ENCODE peak calls at places on chromosomes 1 and 21, in six cellular contexts. O is PC-3, H is neuronal stem cell, E is SK-N-SH, N is psoas muscle, L is BE2C. Y is an unnamed sample.

GRCh38 chr1:235112297-235113182 is 16.1 kb downstream of the TOMM20 start:
- DNase-seq in O (no peak), H (no peak), E (no peak), N (no peak), L (no peak), Y (no peak)

GRCh38 chr1:22447581-22448215 is 4.0 kb upstream of the ZBTB40 start:
- DNase-seq in O (peak; percentile 81), H (no peak), E (peak; percentile 50), N (no peak), L (peak; percentile 14), Y (no peak)

GRCh38 chr1:169271094-169271493 is 96.5 kb downstream of the NME7 start:
- DNase-seq in O (peak; percentile 50), H (no peak), E (no peak), N (no peak), L (no peak), Y (peak; percentile 33)

GRCh38 chr1:37477198-37477931 is 3.0 kb downstream of the ZC3H12A start:
- DNase-seq in O (peak; percentile 57), H (no peak), E (peak; percentile 71), N (peak; percentile 33), L (no peak), Y (peak; percentile 82)

GRCh38 chr1:42743302-42744029 is 3.4 kb upstream of the CLDN19 start:
- DNase-seq in O (no peak), H (no peak), E (peak; percentile 78), N (no peak), L (no peak), Y (no peak)

GRCh38 chr21:44966135-44967081 is 26.6 kb downstream of the SLX9 start:
- DNase-seq in O (no peak), H (no peak), E (peak; percentile 79), N (peak; percentile 63), L (peak; percentile 80), Y (no peak)

GRCh38 chr1:14113841-14114567 is 414.0 kb downstream of the PRDM2 start:
- DNase-seq in O (peak; percentile 73), H (peak; percentile 62), E (peak; percentile 51), N (peak; percentile 31), L (peak; percentile 33), Y (peak; percentile 13)

GRCh38 chr1:85148524-85149250 is 52.1 kb downstream of the SYDE2 start:
- DNase-seq in O (no peak), H (no peak), E (no peak), N (no peak), L (no peak), Y (no peak)

GRCh38 chr1:161427733-161428516 is 60.2 kb upstream of the CFAP126 start:
- DNase-seq in O (no peak), H (no peak), E (peak; percentile 36), N (no peak), L (peak; percentile 59), Y (no peak)

GRCh38 chr1:54377040-54377691 is 29.0 kb downstream of the SSBP3 start:
- DNase-seq in O (no peak), H (no peak), E (no peak), N (no peak), L (no peak), Y (peak; percentile 42)

GRCh38 chr1:20063861-20064292 is 6.1 kb upstream of the PLA2G5 start:
- DNase-seq in O (peak; percentile 88), H (no peak), E (no peak), N (no peak), L (no peak), Y (no peak)

GRCh38 chr1:30248774-30249173 is 474.6 kb downstream of the MATN1 start:
- DNase-seq in O (no peak), H (no peak), E (no peak), N (no peak), L (no peak), Y (no peak)
- H3K27me3 ChIP-seq in O (peaks cover 55% of the 10 kb centered on the region), H (peaks cover 8% of the 10 kb centered on the region), E (no peaks in the 10 kb centered on the region), N (no peaks in the 10 kb centered on the region), L (no peaks in the 10 kb centered on the region), Y (peaks cover 3% of the 10 kb centered on the region)

GRCh38 chr1:245556057-245556456 is 401.3 kb downstream of the KIF26B start:
- DNase-seq in O (no peak), H (no peak), E (no peak), N (no peak), L (no peak), Y (no peak)

GRCh38 chr1:245558069-245558468 is 403.3 kb downstream of the KIF26B start:
- DNase-seq in O (no peak), H (no peak), E (no peak), N (no peak), L (no peak), Y (peak; percentile 5)

GRCh38 chr1:245561659-245562234 is 407.0 kb downstream of the KIF26B start:
- DNase-seq in O (no peak), H (no peak), E (no peak), N (no peak), L (no peak), Y (no peak)

DNA sequence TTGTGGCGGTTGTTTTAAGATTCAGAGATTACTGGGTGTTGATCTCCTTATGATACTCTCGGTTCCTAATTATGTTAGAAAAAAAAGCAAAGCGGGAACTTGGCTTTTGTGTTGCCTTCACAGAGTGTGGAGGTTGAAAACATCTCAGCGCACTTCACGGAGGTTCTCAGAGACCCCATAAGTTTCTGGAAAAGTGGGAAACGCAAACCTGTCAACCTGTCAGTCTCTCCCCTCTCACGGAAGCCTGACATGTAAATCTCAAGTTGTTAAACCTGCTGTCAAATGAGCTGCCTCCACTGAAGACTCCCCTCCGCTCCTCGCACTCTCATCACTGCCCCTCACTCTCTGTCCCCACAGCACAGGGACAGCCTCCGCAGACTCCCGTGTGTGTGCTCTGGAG is 405.7 kb downstream of the KIF26B start:
- DNase-seq in O (no peak), H (no peak), E (no peak), N (no peak), L (no peak), Y (no peak)
- H3K27me3 ChIP-seq in O (peaks cover 99% of the 10 kb centered on the region), H (no peaks in the 10 kb centered on the region), E (no peaks in the 10 kb centered on the region), N (no peaks in the 10 kb centered on the region), L (no peaks in the 10 kb centered on the region), Y (no peaks in the 10 kb centered on the region)

DNA sequence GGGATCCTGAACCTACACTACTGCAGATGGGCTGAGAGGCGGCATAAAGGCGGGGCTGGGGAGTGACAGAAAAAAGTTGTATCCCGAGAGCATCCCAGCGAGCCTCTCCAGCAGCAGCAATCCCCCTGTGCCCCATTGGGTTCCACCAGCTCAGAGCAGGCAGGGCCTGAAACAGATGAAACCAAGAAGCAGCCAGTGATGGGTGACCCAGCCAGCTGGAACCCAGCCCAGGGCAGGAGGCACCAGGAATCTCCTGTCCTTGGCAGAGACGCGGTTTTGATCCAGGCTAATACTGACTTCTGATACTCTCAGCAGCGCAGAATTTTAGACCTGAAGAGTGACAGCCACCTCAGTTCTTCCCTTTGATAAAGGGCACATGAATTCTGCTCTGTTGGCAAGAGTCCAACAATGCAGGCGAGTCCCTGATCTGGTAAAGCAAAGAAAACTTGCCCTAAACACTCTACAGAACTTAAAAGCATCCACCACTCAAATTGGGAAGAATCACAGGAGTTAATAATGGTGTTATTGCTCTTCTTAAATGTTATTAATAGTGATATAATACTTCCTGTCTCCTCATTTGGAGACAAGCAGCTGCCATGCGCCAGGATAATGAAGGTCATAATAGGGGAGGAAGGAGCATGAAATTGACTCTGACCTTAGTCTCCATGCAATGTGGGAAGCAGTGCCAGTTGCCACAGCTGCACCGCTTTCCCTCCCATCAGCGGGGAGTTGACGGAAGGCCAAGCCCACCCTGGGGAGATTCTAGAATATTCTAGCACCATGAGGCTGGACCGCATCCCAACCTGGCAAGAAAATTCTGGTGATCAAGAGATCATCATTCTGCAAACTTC is 11.2 kb upstream of the OLIG1 start:
- DNase-seq in O (no peak), H (no peak), E (no peak), N (peak; percentile 42), L (no peak), Y (no peak)
- H3K27me3 ChIP-seq in O (peaks cover 70% of the 10 kb centered on the region), H (peaks cover 14% of the 10 kb centered on the region), E (peaks cover 87% of the 10 kb centered on the region), N (no peaks in the 10 kb centered on the region), L (peaks cover 49% of the 10 kb centered on the region), Y (no peaks in the 10 kb centered on the region)

GRCh38 chr1:52943876-52944275 is 16.8 kb downstream of the SCP2 start:
- DNase-seq in O (no peak), H (no peak), E (no peak), N (no peak), L (no peak), Y (no peak)
- H3K27me3 ChIP-seq in O (no peaks in the 10 kb centered on the region), H (no peaks in the 10 kb centered on the region), E (no peaks in the 10 kb centered on the region), N (no peaks in the 10 kb centered on the region), L (no peaks in the 10 kb centered on the region), Y (no peaks in the 10 kb centered on the region)

GRCh38 chr1:18619467-18619835 is 11.2 kb upstream of the PAX7 start:
- DNase-seq in O (no peak), H (no peak), E (no peak), N (no peak), L (no peak), Y (no peak)
- H3K27me3 ChIP-seq in O (peaks cover 17% of the 10 kb centered on the region), H (peaks cover 11% of the 10 kb centered on the region), E (no peaks in the 10 kb centered on the region), N (no peaks in the 10 kb centered on the region), L (no peaks in the 10 kb centered on the region), Y (peaks cover 10% of the 10 kb centered on the region)

GRCh38 chr21:41762753-41763152 is 4.1 kb downstream of the RIPK4 start:
- DNase-seq in O (no peak), H (no peak), E (no peak), N (no peak), L (no peak), Y (no peak)
- H3K27me3 ChIP-seq in O (no peaks in the 10 kb centered on the region), H (peaks cover 90% of the 10 kb centered on the region), E (no peaks in the 10 kb centered on the region), N (no peaks in the 10 kb centered on the region), L (peaks cover 33% of the 10 kb centered on the region), Y (no peaks in the 10 kb centered on the region)

DNA sequence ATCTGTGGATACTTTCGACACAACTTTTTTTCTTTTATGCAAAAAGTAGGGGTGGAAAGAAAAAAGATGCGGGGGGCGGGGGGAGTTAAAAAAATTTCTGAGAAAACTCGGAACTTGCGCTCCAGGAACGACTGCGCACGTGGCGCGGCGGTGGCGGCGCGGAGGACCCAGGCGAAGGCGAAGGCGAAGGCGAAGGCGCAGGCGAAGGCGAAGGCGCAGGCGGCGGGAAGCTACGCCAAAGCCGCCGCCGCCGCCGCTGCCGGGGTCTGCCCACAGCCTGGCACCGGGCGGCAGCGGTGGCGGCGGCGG is 208 bp upstream of the BARHL2 start:
- DNase-seq in O (no peak), H (no peak), E (no peak), N (no peak), L (no peak), Y (no peak)
- H3K27me3 ChIP-seq in O (peaks cover 47% of the 10 kb centered on the region), H (peaks cover 99% of the 10 kb centered on the region), E (peaks cover 89% of the 10 kb centered on the region), N (peaks cover 2% of the 10 kb centered on the region), L (peaks cover 90% of the 10 kb centered on the region), Y (no peaks in the 10 kb centered on the region)